ENCODE peak calls at places on chromosome 20, in seven cellular contexts. B, S, Z, G, E, O and C are unnamed samples.

GRCh38 chr20:44448753-44449546 is 26.7 kb upstream of the TTPAL start:
- DNase-seq in Z (peak; percentile 64), B (peak; percentile 28), G (no peak), E (no peak), S (peak; percentile 75), O (peak; percentile 34), C (no peak)

GRCh38 chr20:61161649-61162210 is 90.3 kb upstream of the CDH4 start:
- DNase-seq in Z (no peak), E (no peak), B (no peak), S (no peak), O (peak; percentile 41), G (no peak), C (no peak)

GRCh38 chr20:36773123-36773547 is 428 bp downstream of the DSN1 start:
- DNase-seq in O (no peak), E (no peak), S (no peak), G (no peak), Z (no peak), B (no peak), C (no peak)

GRCh38 chr20:52178691-52179090 is 12.9 kb downstream of the ZFP64 start:
- DNase-seq in E (no peak), Z (no peak), O (no peak), B (no peak), G (no peak), S (no peak), C (no peak)

GRCh38 chr20:37868998-37869861 is 33.7 kb upstream of the VSTM2L start:
- DNase-seq in Z (no peak), B (no peak), O (no peak), G (no peak), E (no peak), S (peak; percentile 83), C (peak; percentile 34)

GRCh38 chr20:63847374-63848002 is 13.8 kb upstream of the ABHD16B start:
- DNase-seq in E (no peak), S (peak; percentile 95), G (no peak), B (peak; percentile 78), O (no peak), Z (no peak), C (no peak)

GRCh38 chr20:63064745-63065711 is 58.3 kb upstream of the BHLHE23 start:
- DNase-seq in E (peak; percentile 7), S (peak; percentile 66), Z (no peak), O (no peak), G (peak; percentile 35), B (no peak), C (peak; percentile 41)

GRCh38 chr20:10047427-10047826 is 12.6 kb downstream of the ANKEF1 start:
- DNase-seq in Z (no peak), S (peak; percentile 27), E (no peak), B (peak; percentile 20), G (no peak), O (peak; percentile 11), C (no peak)

GRCh38 chr20:63252157-63252780 is 2.0 kb downstream of the NKAIN4 start:
- DNase-seq in B (no peak), E (peak; percentile 49), O (no peak), S (no peak), G (no peak), Z (no peak), C (peak; percentile 37)

GRCh38 chr20:48294942-48295341 is 509.7 kb upstream of the SULF2 start:
- DNase-seq in S (no peak), B (no peak), G (no peak), E (no peak), O (no peak), Z (no peak), C (no peak)

GRCh38 chr20:34302312-34302722 is 838 bp downstream of the AHCY start:
- DNase-seq in G (no peak), Z (no peak), S (no peak), E (no peak), O (peak; percentile 50), B (no peak), C (no peak)

GRCh38 chr20:60883517-60883916 is 368.5 kb upstream of the CDH4 start:
- DNase-seq in O (no peak), G (no peak), E (no peak), S (no peak), B (no peak), Z (no peak), C (no peak)

GRCh38 chr20:58557713-58558335 is 42.6 kb upstream of the APCDD1L start:
- DNase-seq in E (no peak), G (no peak), S (no peak), B (no peak), Z (no peak), O (no peak), C (no peak)